ENCODE peak calls at places on chromosomes 5 and 9, in five cellular contexts. One of them, this sample, is unnamed.

GRCh38 chr9:37134166-37134565 is 13.8 kb downstream of the ZCCHC7 start:
- DNase-seq in pancreas: no peak
- DNase-seq in nephron progenitor cell: no peak
- DNase-seq in neural progenitor cell: no peak
- DNase-seq in H9: no peak
- DNase-seq in this sample: no peak

GRCh38 chr5:6712136-6712581 is 1.1 kb upstream of the TENT4A start:
- DNase-seq in nephron progenitor cell: peak
- DNase-seq in H9: peak
- DNase-seq in neural progenitor cell: peak
- DNase-seq in pancreas: peak
- DNase-seq in this sample: peak

GRCh38 chr5:118208031-118208453 is 780.3 kb downstream of the DTWD2 start:
- DNase-seq in nephron progenitor cell: no peak
- DNase-seq in neural progenitor cell: no peak
- DNase-seq in pancreas: peak
- DNase-seq in H9: no peak
- DNase-seq in this sample: no peak

GRCh38 chr9:120365386-120365785 is 214.6 kb downstream of the CDK5RAP2 start:
- DNase-seq in pancreas: no peak
- DNase-seq in neural progenitor cell: no peak
- DNase-seq in H9: no peak
- DNase-seq in nephron progenitor cell: no peak
- DNase-seq in this sample: no peak

GRCh38 chr9:19922476-19923118 is 133.8 kb upstream of the SLC24A2 start:
- DNase-seq in neural progenitor cell: peak
- DNase-seq in pancreas: no peak
- DNase-seq in H9: peak
- DNase-seq in nephron progenitor cell: peak
- DNase-seq in this sample: peak

GRCh38 chr5:82397741-82398320 is 119.7 kb upstream of the RPS23 start:
- DNase-seq in H9: no peak
- DNase-seq in nephron progenitor cell: no peak
- DNase-seq in pancreas: no peak
- DNase-seq in neural progenitor cell: no peak
- DNase-seq in this sample: no peak

GRCh38 chr5:147063971-147064370 is 170.9 kb upstream of the STK32A start:
- DNase-seq in H9: no peak
- DNase-seq in nephron progenitor cell: no peak
- DNase-seq in neural progenitor cell: no peak
- DNase-seq in pancreas: no peak
- DNase-seq in this sample: no peak

GRCh38 chr9:128232811-128233428 is 29.7 kb downstream of the DNM1 start:
- DNase-seq in neural progenitor cell: no peak
- DNase-seq in nephron progenitor cell: no peak
- DNase-seq in pancreas: no peak
- DNase-seq in H9: no peak
- DNase-seq in this sample: no peak

GRCh38 chr9:87564111-87564510 is 66.4 kb downstream of the DAPK1 start:
- DNase-seq in pancreas: no peak
- DNase-seq in nephron progenitor cell: no peak
- DNase-seq in neural progenitor cell: no peak
- DNase-seq in H9: no peak
- DNase-seq in this sample: no peak

GRCh38 chr9:116391306-116391900 is 237.8 kb downstream of the PAPPA start:
- DNase-seq in nephron progenitor cell: no peak
- DNase-seq in pancreas: peak
- DNase-seq in H9: no peak
- DNase-seq in neural progenitor cell: no peak
- DNase-seq in this sample: no peak

GRCh38 chr9:117555964-117556629 is 141.2 kb upstream of the ASTN2 start:
- DNase-seq in pancreas: peak
- DNase-seq in H9: peak
- DNase-seq in neural progenitor cell: peak
- DNase-seq in nephron progenitor cell: no peak
- DNase-seq in this sample: peak

GRCh38 chr5:159891371-159891770 is 24.9 kb upstream of the ADRA1B start:
- DNase-seq in pancreas: no peak
- DNase-seq in H9: no peak
- DNase-seq in neural progenitor cell: peak
- DNase-seq in nephron progenitor cell: peak
- DNase-seq in this sample: peak

GRCh38 chr5:109328626-109329025 is 81.1 kb downstream of the PJA2 start:
- DNase-seq in neural progenitor cell: no peak
- DNase-seq in nephron progenitor cell: no peak
- DNase-seq in H9: no peak
- DNase-seq in pancreas: no peak
- DNase-seq in this sample: no peak

GRCh38 chr5:17218353-17219005 is 1.0 kb downstream of the BASP1 start:
- DNase-seq in H9: no peak
- DNase-seq in pancreas: peak
- DNase-seq in nephron progenitor cell: peak
- DNase-seq in neural progenitor cell: peak
- DNase-seq in this sample: no peak

GRCh38 chr9:34961574-34962480 is 3.7 kb downstream of the PHF24 start:
- DNase-seq in pancreas: no peak
- DNase-seq in nephron progenitor cell: no peak
- DNase-seq in neural progenitor cell: no peak
- DNase-seq in H9: no peak
- DNase-seq in this sample: no peak

GRCh38 chr9:68714416-68715180 is 9.6 kb downstream of the PIP5K1B start:
- DNase-seq in neural progenitor cell: no peak
- DNase-seq in H9: no peak
- DNase-seq in nephron progenitor cell: no peak
- DNase-seq in pancreas: no peak
- DNase-seq in this sample: no peak

GRCh38 chr5:146751781-146752401 is 126.7 kb downstream of the PPP2R2B start:
- DNase-seq in nephron progenitor cell: no peak
- DNase-seq in pancreas: no peak
- DNase-seq in H9: no peak
- DNase-seq in neural progenitor cell: no peak
- DNase-seq in this sample: no peak

GRCh38 chr9:94173632-94174031 is 85.5 kb upstream of the ZNF169 start:
- DNase-seq in neural progenitor cell: no peak
- DNase-seq in nephron progenitor cell: no peak
- DNase-seq in pancreas: no peak
- DNase-seq in H9: no peak
- DNase-seq in this sample: no peak

GRCh38 chr5:28249771-28250415 is 1211.5 kb upstream of the CDH9 start:
- DNase-seq in neural progenitor cell: no peak
- DNase-seq in pancreas: no peak
- DNase-seq in H9: no peak
- DNase-seq in nephron progenitor cell: no peak
- DNase-seq in this sample: no peak

GRCh38 chr9:126702501-126703329 is 89.0 kb downstream of the LMX1B start:
- DNase-seq in pancreas: no peak
- DNase-seq in H9: peak
- DNase-seq in nephron progenitor cell: peak
- DNase-seq in neural progenitor cell: peak
- DNase-seq in this sample: peak

GRCh38 chr9:77017505-77017894 is 2.0 kb upstream of the FOXB2 start:
- DNase-seq in nephron progenitor cell: no peak
- DNase-seq in H9: no peak
- DNase-seq in pancreas: no peak
- DNase-seq in neural progenitor cell: no peak
- DNase-seq in this sample: no peak

GRCh38 chr9:5428172-5428571 is 9.6 kb downstream of the PLGRKT start:
- DNase-seq in H9: no peak
- DNase-seq in neural progenitor cell: no peak
- DNase-seq in pancreas: no peak
- DNase-seq in nephron progenitor cell: no peak
- DNase-seq in this sample: no peak

GRCh38 chr5:139743001-139743771 is 52.4 kb upstream of the PSD2 start:
- DNase-seq in nephron progenitor cell: no peak
- DNase-seq in neural progenitor cell: no peak
- DNase-seq in H9: no peak
- DNase-seq in pancreas: no peak
- DNase-seq in this sample: no peak

GRCh38 chr5:171577940-171578856 is 158.8 kb downstream of the FGF18 start:
- DNase-seq in pancreas: no peak
- DNase-seq in H9: no peak
- DNase-seq in neural progenitor cell: peak
- DNase-seq in nephron progenitor cell: peak
- DNase-seq in this sample: peak

GRCh38 chr9:36116593-36116992 is 19.9 kb upstream of the GLIPR2 start:
- DNase-seq in neural progenitor cell: no peak
- DNase-seq in nephron progenitor cell: no peak
- DNase-seq in H9: no peak
- DNase-seq in pancreas: no peak
- DNase-seq in this sample: no peak

GRCh38 chr5:69477170-69477569 is 15.4 kb upstream of the OCLN start:
- DNase-seq in neural progenitor cell: no peak
- DNase-seq in nephron progenitor cell: no peak
- DNase-seq in H9: no peak
- DNase-seq in pancreas: no peak
- DNase-seq in this sample: no peak

DNA sequence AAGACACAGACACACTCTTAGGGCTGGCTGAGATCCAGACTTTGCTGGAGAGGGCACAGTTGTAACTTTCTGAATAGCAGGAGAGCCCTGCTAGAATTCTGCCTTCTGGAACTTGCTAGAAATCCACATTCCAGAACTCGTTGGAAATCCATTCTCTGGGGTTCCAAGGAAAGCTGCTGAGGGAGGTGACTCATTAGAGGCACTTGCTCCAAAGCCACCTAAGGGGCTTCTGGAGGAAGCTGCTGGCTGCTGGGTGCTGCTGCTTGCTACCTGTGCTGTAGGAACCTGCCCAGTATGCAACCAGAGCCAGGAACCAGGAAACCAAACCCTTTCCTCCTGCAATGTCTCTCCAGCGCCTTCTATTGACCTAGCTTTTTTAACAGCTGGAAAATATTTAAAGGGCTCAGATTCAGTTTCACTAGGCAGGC is 4.1 kb upstream of the TLE4 start:
- DNase-seq in H9: peak
- DNase-seq in neural progenitor cell: no peak
- DNase-seq in pancreas: no peak
- DNase-seq in nephron progenitor cell: no peak
- DNase-seq in this sample: no peak
- TF ChIP-seq CTCF in H9: peak
- TF ChIP-seq CTCF in neural progenitor cell: no peak
- TF ChIP-seq CTCF in pancreas: no peak
- TF ChIP-seq CTCF in nephron progenitor cell: no peak
- TF ChIP-seq CTCF in this sample: peak

GRCh38 chr9:134575103-134575816 is 66.3 kb upstream of the COL5A1 start:
- DNase-seq in pancreas: no peak
- DNase-seq in H9: no peak
- DNase-seq in neural progenitor cell: no peak
- DNase-seq in nephron progenitor cell: no peak
- DNase-seq in this sample: no peak

GRCh38 chr9:134570726-134571325 is 70.8 kb upstream of the COL5A1 start:
- DNase-seq in pancreas: no peak
- DNase-seq in H9: no peak
- DNase-seq in nephron progenitor cell: no peak
- DNase-seq in neural progenitor cell: no peak
- DNase-seq in this sample: no peak

GRCh38 chr9:134571946-134572914 is 69.4 kb upstream of the COL5A1 start:
- DNase-seq in H9: no peak
- DNase-seq in pancreas: no peak
- DNase-seq in nephron progenitor cell: no peak
- DNase-seq in neural progenitor cell: no peak
- DNase-seq in this sample: no peak

GRCh38 chr9:134571326-134571871 is 70.2 kb upstream of the COL5A1 start:
- DNase-seq in pancreas: no peak
- DNase-seq in nephron progenitor cell: no peak
- DNase-seq in neural progenitor cell: no peak
- DNase-seq in H9: no peak
- DNase-seq in this sample: no peak

DNA sequence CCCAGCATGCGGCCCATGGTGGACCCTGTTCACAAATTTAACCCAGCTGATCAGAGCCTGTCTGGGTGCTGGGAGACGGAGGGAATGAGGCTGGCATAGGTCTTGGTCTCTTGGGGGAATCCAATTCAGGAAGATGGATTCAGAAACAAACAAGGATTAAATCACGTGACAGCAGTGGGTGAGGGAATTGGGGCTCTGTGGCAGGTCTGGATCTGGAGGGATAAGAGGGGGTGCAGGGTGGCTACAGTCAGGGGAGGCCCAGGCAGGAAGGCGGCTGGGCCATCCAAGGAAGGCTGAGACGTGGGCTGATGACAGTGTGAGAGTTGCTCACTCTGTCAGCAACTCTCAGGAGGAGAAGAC is 65.8 kb upstream of the COL5A1 start:
- DNase-seq in nephron progenitor cell: no peak
- DNase-seq in neural progenitor cell: no peak
- DNase-seq in pancreas: no peak
- DNase-seq in H9: no peak
- DNase-seq in this sample: no peak
- TF ChIP-seq CTCF in nephron progenitor cell: no peak
- TF ChIP-seq CTCF in neural progenitor cell: no peak
- TF ChIP-seq CTCF in pancreas: no peak
- TF ChIP-seq CTCF in H9: no peak
- TF ChIP-seq CTCF in this sample: no peak

DNA sequence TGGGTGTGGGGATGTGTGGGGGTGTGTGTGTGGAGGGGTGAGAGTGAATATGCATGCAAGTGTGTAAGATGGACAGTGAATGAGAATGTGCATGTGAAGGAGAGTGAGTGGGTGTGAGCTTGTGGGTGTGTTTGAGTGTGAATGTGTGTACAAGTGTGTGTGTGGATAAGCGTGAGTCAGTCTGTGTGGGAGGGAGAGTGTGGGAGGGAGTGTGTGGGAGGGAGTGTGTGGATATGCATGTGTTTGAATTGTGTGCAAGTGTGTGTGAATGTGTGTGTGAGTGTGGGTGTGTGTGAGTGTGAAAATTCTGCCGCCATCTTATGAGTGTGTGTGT is 3.7 kb upstream of the SCGB3A1 start:
- DNase-seq in pancreas: no peak
- DNase-seq in H9: no peak
- DNase-seq in neural progenitor cell: no peak
- DNase-seq in nephron progenitor cell: no peak
- DNase-seq in this sample: no peak
- TF ChIP-seq CTCF in pancreas: no peak
- TF ChIP-seq CTCF in H9: no peak
- TF ChIP-seq CTCF in neural progenitor cell: no peak
- TF ChIP-seq CTCF in nephron progenitor cell: no peak
- TF ChIP-seq CTCF in this sample: no peak

DNA sequence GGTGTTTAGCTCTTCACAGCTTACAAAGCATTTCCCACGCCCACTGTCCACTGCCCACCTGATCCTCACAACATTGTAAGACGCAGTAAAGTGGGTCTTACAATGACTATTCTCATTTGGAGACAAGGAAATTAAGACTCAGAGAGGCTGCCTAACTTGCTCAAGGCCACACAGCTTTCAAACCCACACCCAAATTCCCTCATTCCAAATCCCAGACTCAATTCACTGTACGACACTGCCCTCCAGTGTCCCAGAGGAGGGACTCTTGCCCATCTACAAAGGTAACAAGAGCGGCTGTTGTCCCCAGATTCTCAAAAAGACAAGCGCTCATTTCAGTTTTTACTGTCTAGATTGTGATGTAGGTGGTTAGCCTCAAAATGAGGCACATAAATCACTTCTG is 184.6 kb downstream of the ACTL7B start:
- DNase-seq in neural progenitor cell: peak
- DNase-seq in pancreas: no peak
- DNase-seq in nephron progenitor cell: peak
- DNase-seq in H9: peak
- DNase-seq in this sample: no peak
- TF ChIP-seq CTCF in neural progenitor cell: peak
- TF ChIP-seq CTCF in pancreas: no peak
- TF ChIP-seq CTCF in nephron progenitor cell: peak
- TF ChIP-seq CTCF in H9: peak
- TF ChIP-seq CTCF in this sample: peak

GRCh38 chr5:126603402-126603991 is 2.8 kb downstream of the PHAX start:
- DNase-seq in pancreas: no peak
- DNase-seq in H9: no peak
- DNase-seq in neural progenitor cell: no peak
- DNase-seq in nephron progenitor cell: no peak
- DNase-seq in this sample: no peak
- TF ChIP-seq CTCF in pancreas: no peak
- TF ChIP-seq CTCF in H9: no peak
- TF ChIP-seq CTCF in neural progenitor cell: no peak
- TF ChIP-seq CTCF in nephron progenitor cell: no peak
- TF ChIP-seq CTCF in this sample: no peak

This sample was measured in WERI-Rb-1.